ENCODE peak calls at places on chromosomes 1 and 21, in five cellular contexts. W, J, G, L and Y are unnamed samples.

GRCh38 chr21:38470762-38471161 is 27.5 kb downstream of the ERG start:
- DNase-seq in J (no peak), L (no peak), G (no peak), W (no peak), Y (no peak)

GRCh38 chr1:94416901-94417701 is 1.1 kb upstream of the ABCD3 start:
- DNase-seq in L (no peak), G (no peak), W (peak; percentile 83), J (no peak), Y (peak; percentile 61)

GRCh38 chr1:31848381-31848897 is 32.6 kb upstream of the SPOCD1 start:
- DNase-seq in L (no peak), W (no peak), J (no peak), G (no peak), Y (peak; percentile 91)

GRCh38 chr1:228804640-228805413 is 69.5 kb downstream of the RHOU start:
- DNase-seq in W (peak; percentile 26), G (no peak), L (no peak), J (no peak), Y (no peak)

GRCh38 chr1:5989731-5990271 is 2.4 kb downstream of the NPHP4 start:
- DNase-seq in G (no peak), W (no peak), L (no peak), J (no peak), Y (no peak)

GRCh38 chr1:204380293-204380831 is 20.6 kb upstream of the PLEKHA6 start:
- DNase-seq in J (no peak), L (no peak), W (no peak), G (no peak), Y (no peak)

GRCh38 chr1:174103766-174104165 is 55.6 kb upstream of the RABGAP1L start:
- DNase-seq in L (no peak), J (no peak), W (no peak), G (no peak), Y (no peak)

GRCh38 chr1:116693759-116694482 is 26.4 kb upstream of the IGSF3 start:
- DNase-seq in L (no peak), G (no peak), W (no peak), J (no peak), Y (no peak)

GRCh38 chr1:85278853-85279314 is 2.5 kb upstream of the BCL10 start:
- DNase-seq in J (no peak), W (peak; percentile 49), G (no peak), L (peak; percentile 87), Y (no peak)

GRCh38 chr21:17461582-17461981 is 51.3 kb upstream of the CXADR start:
- DNase-seq in G (no peak), L (no peak), W (peak; percentile 56), J (no peak), Y (no peak)

GRCh38 chr1:232943679-232944252 is 6.6 kb upstream of the NTPCR start:
- DNase-seq in J (no peak), W (no peak), G (no peak), L (no peak), Y (peak; percentile 12)

GRCh38 chr1:19894218-19894617 is 12.0 kb downstream of the OTUD3 start:
- DNase-seq in G (no peak), W (no peak), L (no peak), J (no peak), Y (no peak)
- H3K27ac ChIP-seq in G (no peak overlapping the region), W (no peak overlapping the region), L (no peak overlapping the region), J (no peak overlapping the region), Y (no peak overlapping the region)

DNA sequence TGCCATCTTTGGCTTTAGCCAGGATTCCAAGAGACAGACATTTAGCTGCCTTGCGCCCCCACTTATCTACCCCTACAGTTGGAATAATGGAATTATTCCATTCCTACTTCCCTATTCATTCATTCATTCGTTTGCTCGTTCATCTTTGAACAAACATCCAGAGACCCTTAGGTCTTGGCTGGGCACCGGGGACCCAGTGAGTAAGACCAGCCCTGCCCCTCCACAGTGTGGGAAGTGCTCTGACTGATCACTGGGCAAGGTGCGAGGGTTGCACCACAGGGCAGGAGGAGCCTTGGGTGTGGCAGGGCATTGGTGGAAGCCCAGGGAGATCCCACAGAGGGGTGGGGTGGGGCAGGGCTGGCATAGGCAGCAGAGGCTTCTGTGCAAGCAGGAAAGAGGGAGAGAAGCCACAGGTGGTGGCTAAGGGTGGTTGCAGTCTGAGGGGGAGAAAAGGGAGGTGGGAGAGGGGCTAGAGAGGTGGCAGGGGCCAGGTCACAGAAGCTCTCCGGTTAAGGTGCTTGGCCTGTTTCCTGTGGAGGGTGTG is 35.0 kb upstream of the TMEM61 start:
- DNase-seq in G (no peak), W (no peak), J (peak; percentile 63), L (no peak), Y (no peak)
- TF ChIP-seq POLR2A in G (no peak), W (no peak), J (no peak), L (no peak), Y (no peak)

GRCh38 chr1:54488065-54488750 is 59.8 kb upstream of the ACOT11 start:
- DNase-seq in L (peak; percentile 73), J (peak; percentile 92), W (peak; percentile 94), G (peak; percentile 90), Y (peak; percentile 93)

GRCh38 chr1:54489627-54490240 is 58.3 kb upstream of the ACOT11 start:
- DNase-seq in W (no peak), L (no peak), J (no peak), G (no peak), Y (no peak)

GRCh38 chr1:54487571-54488050 is 60.4 kb upstream of the ACOT11 start:
- DNase-seq in W (peak; percentile 47), J (peak; percentile 53), L (no peak), G (no peak), Y (peak; percentile 43)

GRCh38 chr1:54488831-54489626 is 59.0 kb upstream of the ACOT11 start:
- DNase-seq in J (peak; percentile 83), L (peak; percentile 32), W (peak; percentile 86), G (peak; percentile 72), Y (peak; percentile 81)

DNA sequence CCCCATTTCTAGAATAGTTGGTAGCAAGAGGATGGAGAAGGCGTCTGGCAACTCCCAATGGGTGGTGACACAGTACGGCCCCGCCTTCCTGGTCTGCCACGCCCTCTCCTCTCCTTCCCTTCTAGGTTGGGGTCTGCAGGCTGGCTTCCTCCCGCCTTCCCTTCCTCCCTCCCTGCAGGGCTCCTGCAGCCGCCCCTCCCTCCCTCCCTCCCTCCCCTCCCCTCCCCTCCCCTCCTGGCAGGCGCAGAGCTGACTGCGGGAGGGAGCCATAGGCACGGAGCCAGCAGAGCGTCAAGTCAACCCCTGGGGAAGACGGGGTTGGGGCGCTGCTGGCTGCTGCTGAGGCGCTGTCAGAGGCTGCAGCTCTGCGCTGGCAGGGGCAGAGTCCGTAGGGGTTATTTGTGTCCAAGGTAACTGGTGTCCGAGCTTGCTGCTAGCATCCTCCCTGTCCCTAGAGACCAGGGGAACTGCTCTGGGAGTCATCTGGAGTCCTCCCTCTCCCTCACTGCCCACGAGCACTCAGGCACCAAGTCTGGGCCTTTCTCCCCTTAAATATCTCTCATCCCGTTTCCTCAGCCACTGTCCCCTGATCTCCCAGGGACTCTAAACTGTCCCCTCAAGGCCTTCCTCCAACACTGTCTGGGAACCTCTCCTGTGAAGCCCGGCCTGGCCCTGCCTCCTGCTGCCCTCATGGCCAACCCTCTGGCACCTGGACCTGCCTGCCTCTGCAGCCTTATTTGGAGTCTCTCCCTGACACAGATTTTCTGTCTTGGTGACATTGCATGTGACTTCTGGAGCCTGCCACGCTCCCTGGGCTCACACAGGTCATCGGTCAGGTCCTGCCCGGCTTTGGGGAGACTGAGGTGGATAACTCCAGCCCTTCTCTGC is 57.4 kb upstream of the ACOT11 start:
- DNase-seq in G (no peak), L (no peak), W (no peak), J (peak; percentile 43), Y (peak; percentile 26)
- H3K27ac ChIP-seq in G (no peak overlapping the region), L (no peak overlapping the region), W (no peak overlapping the region), J (peak overlapping the region; percentile 49), Y (no peak overlapping the region)

DNA sequence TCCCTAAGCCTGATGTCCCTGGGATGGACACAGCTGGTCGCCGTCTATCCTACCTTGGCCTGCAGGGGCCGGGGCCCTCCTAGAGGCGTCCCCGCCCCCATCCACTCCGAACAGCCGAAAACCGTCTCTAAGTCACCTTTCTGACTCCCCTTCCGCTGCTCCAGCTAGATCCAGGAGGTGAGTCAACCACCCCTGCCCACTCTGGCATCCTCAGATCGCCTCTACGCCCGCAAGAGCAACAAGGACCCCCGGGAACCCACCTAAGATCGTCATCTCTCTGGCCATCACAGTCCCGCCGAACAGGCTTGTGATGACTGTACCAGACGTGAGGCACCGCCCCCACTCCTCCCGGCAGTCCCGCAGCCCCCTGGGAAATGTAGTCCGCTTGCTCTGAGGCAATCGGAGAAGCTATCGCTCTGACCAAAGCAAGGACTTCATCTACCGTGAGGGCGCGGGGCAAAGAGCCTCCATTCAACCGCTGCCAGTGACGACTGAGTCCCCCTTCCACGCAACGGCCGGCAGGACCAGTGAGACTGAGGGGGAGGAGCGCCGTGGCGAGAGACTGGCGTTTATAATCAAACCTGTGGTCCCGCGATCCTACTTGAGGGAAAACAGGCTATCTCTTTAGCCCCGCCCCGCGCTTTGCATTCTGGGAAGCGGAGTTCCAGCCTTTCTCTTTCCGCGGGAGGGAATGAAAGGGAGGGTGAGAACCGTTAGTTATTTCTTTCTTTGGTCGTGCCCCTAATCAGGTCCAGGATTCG is at the start of gene HSPA13:
- DNase-seq in J (peak; percentile 99), G (peak; percentile 98), W (peak; percentile 100), L (peak; percentile 98), Y (peak; percentile 100)
- TF ChIP-seq POLR2A in J (peak; percentile 47), G (peak; percentile 82), W (no peak), L (peak; percentile 42), Y (peak; percentile 69)